ENCODE peak calls at places on chromosomes 11 and 22, in five cellular contexts. One of them, this sample, is unnamed.

GRCh38 chr11:118924591-118925585 is 838 bp downstream of the BCL9L start:
- DNase-seq in coronary artery: no peak
- DNase-seq in lower lobe of right lung: peak
- DNase-seq in body of pancreas: peak
- DNase-seq in progenitor cell of endocrine pancreas: no peak
- DNase-seq in this sample: peak

GRCh38 chr11:133809525-133810178 is 35.7 kb downstream of the SPATA19 start:
- DNase-seq in coronary artery: peak
- DNase-seq in lower lobe of right lung: no peak
- DNase-seq in body of pancreas: no peak
- DNase-seq in progenitor cell of endocrine pancreas: no peak
- DNase-seq in this sample: no peak

GRCh38 chr11:92415246-92415645 is 190.6 kb downstream of the FAT3 start:
- DNase-seq in coronary artery: no peak
- DNase-seq in lower lobe of right lung: no peak
- DNase-seq in body of pancreas: no peak
- DNase-seq in progenitor cell of endocrine pancreas: no peak
- DNase-seq in this sample: no peak

GRCh38 chr11:8265681-8266241 is 2.1 kb upstream of the LMO1 start:
- DNase-seq in coronary artery: no peak
- DNase-seq in lower lobe of right lung: peak
- DNase-seq in body of pancreas: peak
- DNase-seq in progenitor cell of endocrine pancreas: no peak
- DNase-seq in this sample: no peak

GRCh38 chr22:33018232-33018864 is 39.8 kb downstream of the SYN3 start:
- DNase-seq in coronary artery: no peak
- DNase-seq in lower lobe of right lung: peak
- DNase-seq in body of pancreas: peak
- DNase-seq in progenitor cell of endocrine pancreas: peak
- DNase-seq in this sample: peak

GRCh38 chr11:9615031-9615451 is 41.6 kb downstream of the WEE1 start:
- DNase-seq in coronary artery: no peak
- DNase-seq in lower lobe of right lung: no peak
- DNase-seq in body of pancreas: no peak
- DNase-seq in progenitor cell of endocrine pancreas: no peak
- DNase-seq in this sample: peak

GRCh38 chr11:123406441-123407123 is 23.5 kb upstream of the GRAMD1B start:
- DNase-seq in coronary artery: no peak
- DNase-seq in lower lobe of right lung: no peak
- DNase-seq in body of pancreas: no peak
- DNase-seq in progenitor cell of endocrine pancreas: no peak
- DNase-seq in this sample: no peak

GRCh38 chr22:43481528-43482309 is 69.9 kb downstream of the MPPED1 start:
- DNase-seq in coronary artery: no peak
- DNase-seq in lower lobe of right lung: no peak
- DNase-seq in body of pancreas: no peak
- DNase-seq in progenitor cell of endocrine pancreas: no peak
- DNase-seq in this sample: no peak

GRCh38 chr11:5690736-5691135 is 1.1 kb downstream of the TRIM22 start:
- DNase-seq in coronary artery: peak
- DNase-seq in lower lobe of right lung: no peak
- DNase-seq in body of pancreas: no peak
- DNase-seq in progenitor cell of endocrine pancreas: no peak
- DNase-seq in this sample: no peak

GRCh38 chr11:36233226-36233625 is 56.0 kb downstream of the COMMD9 start:
- DNase-seq in coronary artery: no peak
- DNase-seq in lower lobe of right lung: no peak
- DNase-seq in body of pancreas: no peak
- DNase-seq in progenitor cell of endocrine pancreas: no peak
- DNase-seq in this sample: no peak

GRCh38 chr11:34915136-34916013 is 804 bp downstream of the APIP start:
- DNase-seq in coronary artery: no peak
- DNase-seq in lower lobe of right lung: no peak
- DNase-seq in body of pancreas: no peak
- DNase-seq in progenitor cell of endocrine pancreas: no peak
- DNase-seq in this sample: no peak

GRCh38 chr11:113363406-113363805 is 24.2 kb upstream of the ANKK1 start:
- DNase-seq in coronary artery: no peak
- DNase-seq in lower lobe of right lung: no peak
- DNase-seq in body of pancreas: no peak
- DNase-seq in progenitor cell of endocrine pancreas: no peak
- DNase-seq in this sample: no peak

GRCh38 chr11:113991170-113991569 is 16.3 kb downstream of the HTR3A start:
- DNase-seq in coronary artery: no peak
- DNase-seq in lower lobe of right lung: no peak
- DNase-seq in body of pancreas: no peak
- DNase-seq in progenitor cell of endocrine pancreas: peak
- DNase-seq in this sample: no peak

GRCh38 chr22:33082221-33082620 is 24.0 kb upstream of the SYN3 start:
- DNase-seq in coronary artery: no peak
- DNase-seq in lower lobe of right lung: no peak
- DNase-seq in body of pancreas: no peak
- DNase-seq in progenitor cell of endocrine pancreas: no peak
- DNase-seq in this sample: no peak

GRCh38 chr22:47167056-47167455 is 404.6 kb downstream of the TBC1D22A start:
- DNase-seq in coronary artery: peak
- DNase-seq in lower lobe of right lung: peak
- DNase-seq in body of pancreas: no peak
- DNase-seq in progenitor cell of endocrine pancreas: no peak
- DNase-seq in this sample: no peak

GRCh38 chr11:35064114-35064800 is 74.7 kb upstream of the CD44 start:
- DNase-seq in coronary artery: no peak
- DNase-seq in lower lobe of right lung: no peak
- DNase-seq in body of pancreas: no peak
- DNase-seq in progenitor cell of endocrine pancreas: no peak
- DNase-seq in this sample: no peak

GRCh38 chr22:20577549-20577975 is 70.2 kb downstream of the MED15 start:
- DNase-seq in coronary artery: no peak
- DNase-seq in lower lobe of right lung: peak
- DNase-seq in body of pancreas: no peak
- DNase-seq in progenitor cell of endocrine pancreas: no peak
- DNase-seq in this sample: no peak

GRCh38 chr22:30044369-30044768 is 35.9 kb upstream of the HORMAD2 start:
- DNase-seq in coronary artery: no peak
- DNase-seq in lower lobe of right lung: no peak
- DNase-seq in body of pancreas: peak
- DNase-seq in progenitor cell of endocrine pancreas: no peak
- DNase-seq in this sample: no peak

GRCh38 chr22:48651036-48651890 is 1176.4 kb downstream of the BRD1 start:
- DNase-seq in coronary artery: no peak
- DNase-seq in lower lobe of right lung: no peak
- DNase-seq in body of pancreas: no peak
- DNase-seq in progenitor cell of endocrine pancreas: no peak
- DNase-seq in this sample: no peak

GRCh38 chr11:130474637-130475400 is 26.4 kb downstream of the ADAMTS15 start:
- DNase-seq in coronary artery: no peak
- DNase-seq in lower lobe of right lung: no peak
- DNase-seq in body of pancreas: no peak
- DNase-seq in progenitor cell of endocrine pancreas: no peak
- DNase-seq in this sample: peak

GRCh38 chr11:24298126-24298525 is 198.7 kb upstream of the LUZP2 start:
- DNase-seq in coronary artery: no peak
- DNase-seq in lower lobe of right lung: no peak
- DNase-seq in body of pancreas: no peak
- DNase-seq in progenitor cell of endocrine pancreas: no peak
- DNase-seq in this sample: no peak

GRCh38 chr11:46827995-46828394 is 18.1 kb downstream of the CKAP5 start:
- DNase-seq in coronary artery: no peak
- DNase-seq in lower lobe of right lung: no peak
- DNase-seq in body of pancreas: no peak
- DNase-seq in progenitor cell of endocrine pancreas: no peak
- DNase-seq in this sample: no peak

GRCh38 chr11:59224419-59224928 is 11.7 kb upstream of the MPEG1 start:
- DNase-seq in coronary artery: no peak
- DNase-seq in lower lobe of right lung: no peak
- DNase-seq in body of pancreas: no peak
- DNase-seq in progenitor cell of endocrine pancreas: no peak
- DNase-seq in this sample: no peak

GRCh38 chr11:119942583-119943338 is 195.2 kb downstream of the TRIM29 start:
- DNase-seq in coronary artery: no peak
- DNase-seq in lower lobe of right lung: no peak
- DNase-seq in body of pancreas: no peak
- DNase-seq in progenitor cell of endocrine pancreas: no peak
- DNase-seq in this sample: no peak

GRCh38 chr11:19508166-19508565 is 204.5 kb upstream of the NAV2 start:
- DNase-seq in coronary artery: no peak
- DNase-seq in lower lobe of right lung: no peak
- DNase-seq in body of pancreas: no peak
- DNase-seq in progenitor cell of endocrine pancreas: no peak
- DNase-seq in this sample: no peak

GRCh38 chr11:124867700-124868099 is 2.5 kb downstream of the ROBO3 start:
- DNase-seq in coronary artery: peak
- DNase-seq in lower lobe of right lung: no peak
- DNase-seq in body of pancreas: no peak
- DNase-seq in progenitor cell of endocrine pancreas: no peak
- DNase-seq in this sample: peak

GRCh38 chr11:41307371-41308080 is 151.9 kb downstream of the LRRC4C start:
- DNase-seq in coronary artery: no peak
- DNase-seq in lower lobe of right lung: no peak
- DNase-seq in body of pancreas: no peak
- DNase-seq in progenitor cell of endocrine pancreas: no peak
- DNase-seq in this sample: no peak

GRCh38 chr11:32072872-32073661 is 17.8 kb upstream of the RCN1 start:
- DNase-seq in coronary artery: no peak
- DNase-seq in lower lobe of right lung: no peak
- DNase-seq in body of pancreas: no peak
- DNase-seq in progenitor cell of endocrine pancreas: no peak
- DNase-seq in this sample: no peak

GRCh38 chr22:39940757-39941305 is 19.4 kb upstream of the TMA7B start:
- DNase-seq in coronary artery: no peak
- DNase-seq in lower lobe of right lung: no peak
- DNase-seq in body of pancreas: no peak
- DNase-seq in progenitor cell of endocrine pancreas: no peak
- DNase-seq in this sample: peak

GRCh38 chr11:45560153-45560934 is 105.1 kb downstream of the CHST1 start:
- DNase-seq in coronary artery: no peak
- DNase-seq in lower lobe of right lung: no peak
- DNase-seq in body of pancreas: no peak
- DNase-seq in progenitor cell of endocrine pancreas: no peak
- DNase-seq in this sample: no peak

GRCh38 chr11:79493555-79494171 is 52.8 kb upstream of the TENM4 start:
- DNase-seq in coronary artery: no peak
- DNase-seq in lower lobe of right lung: peak
- DNase-seq in body of pancreas: peak
- DNase-seq in progenitor cell of endocrine pancreas: peak
- DNase-seq in this sample: peak

GRCh38 chr22:28142361-28142801 is 223.3 kb upstream of the PITPNB start:
- DNase-seq in coronary artery: no peak
- DNase-seq in lower lobe of right lung: no peak
- DNase-seq in body of pancreas: no peak
- DNase-seq in progenitor cell of endocrine pancreas: no peak
- DNase-seq in this sample: no peak

GRCh38 chr11:66070604-66071325 is 693 bp downstream of the PACS1 start:
- DNase-seq in coronary artery: peak
- DNase-seq in lower lobe of right lung: peak
- DNase-seq in body of pancreas: peak
- DNase-seq in progenitor cell of endocrine pancreas: no peak
- DNase-seq in this sample: peak

DNA sequence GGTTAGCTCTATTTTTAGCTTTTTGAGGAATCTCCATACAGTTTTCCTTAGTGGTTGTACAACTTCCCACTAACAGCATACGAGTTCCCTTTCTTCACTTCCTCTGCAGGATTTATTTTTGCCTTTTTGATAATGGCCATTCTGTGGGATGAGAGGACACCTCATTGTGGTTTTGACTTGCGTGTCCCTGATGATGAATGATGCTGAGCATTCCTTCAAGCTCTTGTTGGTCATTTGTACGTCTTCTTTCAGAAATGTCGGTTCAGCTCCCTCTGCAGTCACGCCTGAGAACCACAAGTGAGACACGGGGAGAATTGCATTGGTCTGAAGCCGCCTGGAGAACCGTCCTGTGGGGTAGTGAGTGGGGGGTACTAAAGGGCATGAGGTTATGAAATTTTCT is 2.0 kb upstream of the KRTAP5-10 start:
- DNase-seq in coronary artery: no peak
- DNase-seq in lower lobe of right lung: no peak
- DNase-seq in body of pancreas: no peak
- DNase-seq in progenitor cell of endocrine pancreas: no peak
- DNase-seq in this sample: peak
- TF ChIP-seq CTCF in coronary artery: no peak
- TF ChIP-seq CTCF in lower lobe of right lung: no peak
- TF ChIP-seq CTCF in body of pancreas: no peak
- TF ChIP-seq CTCF in progenitor cell of endocrine pancreas: peak
- TF ChIP-seq CTCF in this sample: peak

GRCh38 chr11:62881579-62882427 is 1.1 kb downstream of the SLC3A2 start:
- DNase-seq in coronary artery: peak
- DNase-seq in lower lobe of right lung: peak
- DNase-seq in body of pancreas: peak
- DNase-seq in progenitor cell of endocrine pancreas: peak
- DNase-seq in this sample: peak
- TF ChIP-seq CTCF in coronary artery: no peak
- TF ChIP-seq CTCF in lower lobe of right lung: no peak
- TF ChIP-seq CTCF in body of pancreas: no peak
- TF ChIP-seq CTCF in progenitor cell of endocrine pancreas: no peak
- TF ChIP-seq CTCF in this sample: no peak

DNA sequence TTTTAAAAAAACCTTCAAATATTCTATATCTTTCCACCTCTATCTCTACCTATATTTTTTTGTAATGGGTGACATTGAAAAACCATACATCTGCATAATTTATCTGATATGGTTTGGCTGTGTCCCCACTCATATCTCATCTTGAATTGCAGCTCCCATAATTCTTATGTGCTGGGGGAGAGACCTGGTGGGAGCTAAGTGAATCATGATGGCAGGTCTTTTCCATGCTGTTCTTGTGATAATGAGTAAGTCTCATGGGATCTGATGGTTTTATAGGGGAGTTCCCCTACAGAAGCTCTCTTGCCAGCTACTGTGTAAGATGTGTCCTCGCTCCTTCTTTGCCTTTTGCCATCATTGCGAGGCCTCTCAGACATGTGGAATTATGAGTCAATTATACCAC is 551.0 kb upstream of the ANO5 start:
- DNase-seq in coronary artery: no peak
- DNase-seq in lower lobe of right lung: no peak
- DNase-seq in body of pancreas: no peak
- DNase-seq in progenitor cell of endocrine pancreas: no peak
- DNase-seq in this sample: no peak
- TF ChIP-seq CTCF in coronary artery: no peak
- TF ChIP-seq CTCF in lower lobe of right lung: no peak
- TF ChIP-seq CTCF in body of pancreas: no peak
- TF ChIP-seq CTCF in progenitor cell of endocrine pancreas: no peak
- TF ChIP-seq CTCF in this sample: no peak

GRCh38 chr11:17763703-17764102 is 29.1 kb downstream of the KCNC1 start:
- DNase-seq in coronary artery: no peak
- DNase-seq in lower lobe of right lung: no peak
- DNase-seq in body of pancreas: no peak
- DNase-seq in progenitor cell of endocrine pancreas: no peak
- DNase-seq in this sample: no peak

GRCh38 chr11:17763244-17763643 is 28.7 kb downstream of the KCNC1 start:
- DNase-seq in coronary artery: no peak
- DNase-seq in lower lobe of right lung: no peak
- DNase-seq in body of pancreas: no peak
- DNase-seq in progenitor cell of endocrine pancreas: no peak
- DNase-seq in this sample: no peak

GRCh38 chr11:17764446-17765218 is 30.1 kb downstream of the KCNC1 start:
- DNase-seq in coronary artery: no peak
- DNase-seq in lower lobe of right lung: peak
- DNase-seq in body of pancreas: no peak
- DNase-seq in progenitor cell of endocrine pancreas: no peak
- DNase-seq in this sample: no peak

GRCh38 chr11:17760102-17761029 is 25.8 kb downstream of the KCNC1 start:
- DNase-seq in coronary artery: no peak
- DNase-seq in lower lobe of right lung: no peak
- DNase-seq in body of pancreas: peak
- DNase-seq in progenitor cell of endocrine pancreas: peak
- DNase-seq in this sample: peak

GRCh38 chr11:17762309-17762974 is 27.9 kb downstream of the KCNC1 start:
- DNase-seq in coronary artery: no peak
- DNase-seq in lower lobe of right lung: no peak
- DNase-seq in body of pancreas: no peak
- DNase-seq in progenitor cell of endocrine pancreas: no peak
- DNase-seq in this sample: peak
- TF ChIP-seq CTCF in coronary artery: no peak
- TF ChIP-seq CTCF in lower lobe of right lung: no peak
- TF ChIP-seq CTCF in body of pancreas: no peak
- TF ChIP-seq CTCF in progenitor cell of endocrine pancreas: no peak
- TF ChIP-seq CTCF in this sample: no peak